ENCODE peak calls at places on chromosomes 4 and X, in four cellular contexts. R is Peyer's patch, T is gastrocnemius medialis, S is left ventricle myocardium inferior. Y is an unnamed sample.

GRCh38 chr4:160580581-160580980 is 1477.7 kb downstream of the RAPGEF2 start:
- DNase-seq in R (no peak), T (no peak), S (no peak), Y (peak; percentile 90)

GRCh38 chr4:16026155-16026761 is 57.6 kb downstream of the PROM1 start:
- DNase-seq in R (no peak), T (no peak), S (no peak), Y (peak; percentile 59)

GRCh38 chr4:171717231-171717720 is 95.9 kb upstream of the GALNTL6 start:
- DNase-seq in R (no peak), T (no peak), S (no peak), Y (no peak)

GRCh38 chr4:183284229-183284628 is 35.8 kb downstream of the CLDN22 start:
- DNase-seq in R (no peak), T (no peak), S (no peak), Y (no peak)

GRCh38 chr4:159010563-159011260 is 92.2 kb upstream of the RAPGEF2 start:
- DNase-seq in R (no peak), T (peak; percentile 51), S (peak; percentile 66), Y (peak; percentile 28)

GRCh38 chr4:99887837-99888236 is 6.4 kb downstream of the LAMTOR3 start:
- DNase-seq in R (no peak), T (no peak), S (no peak), Y (no peak)

GRCh38 chr4:140870427-140870826 is 114.2 kb upstream of the TBC1D9 start:
- DNase-seq in R (no peak), T (no peak), S (no peak), Y (no peak)

GRCh38 chrX:110847334-110847733 is 51.7 kb upstream of the CHRDL1 start:
- DNase-seq in R (no peak), T (no peak), S (no peak), Y (peak; percentile 68)

GRCh38 chrX:100615015-100615414 is 21.6 kb downstream of the TSPAN6 start:
- DNase-seq in R (no peak), T (no peak), S (no peak), Y (peak; percentile 62)

GRCh38 chrX:25597561-25597960 is 540.6 kb upstream of the MAGEB18 start:
- DNase-seq in R (no peak), T (no peak), S (no peak), Y (no peak)